ENCODE peak calls at places on chromosome 11, in five cellular contexts. R is right atrium auricular region; T is PC-9; I is effector memory CD8-positive, alpha-beta T cell; J is central memory CD4-positive, alpha-beta T cell. U is an unnamed sample.

GRCh38 chr11:44120169-44120568 is 24.7 kb downstream of the EXT2 start:
- DNase-seq in R (no peak), I (no peak), J (no peak), T (no peak), U (no peak)

GRCh38 chr11:61526956-61527731 is 18.6 kb downstream of the LRRC10B start:
- DNase-seq in T (no peak), I (no peak), J (no peak), R (no peak), U (no peak)

GRCh38 chr11:1083621-1084551 is 9.2 kb downstream of the MUC2 start:
- DNase-seq in R (no peak), T (peak; percentile 59), I (no peak), J (no peak), U (no peak)

GRCh38 chr11:90392692-90393091 is 169.8 kb upstream of the CHORDC1 start:
- DNase-seq in J (no peak), I (no peak), T (no peak), R (no peak), U (no peak)

GRCh38 chr11:60924110-60924905 is at the start of gene TMEM132A:
- DNase-seq in J (no peak), I (no peak), R (no peak), T (peak; percentile 78), U (peak; percentile 37)

GRCh38 chr11:72681226-72682153 is 7.3 kb upstream of the PDE2A start:
- DNase-seq in J (no peak), I (no peak), R (no peak), T (no peak), U (no peak)

GRCh38 chr11:2912498-2912897 is 16.7 kb downstream of the PHLDA2 start:
- DNase-seq in I (no peak), R (no peak), T (peak; percentile 94), J (no peak), U (peak; percentile 87)

GRCh38 chr11:117690484-117691205 is 106.4 kb downstream of the DSCAML1 start:
- DNase-seq in J (no peak), T (no peak), I (no peak), R (no peak), U (no peak)